ENCODE peak calls at places on chromosomes 5 and 9, in six cellular contexts. X, J, F, C, E and Z are unnamed samples.

GRCh38 chr5:36570268-36570667 is 36.1 kb upstream of the SLC1A3 start:
- DNase-seq in J (peak), C (no peak), X (no peak), E (no peak), F (no peak), Z (no peak)

GRCh38 chr9:13484186-13484585 is 204.7 kb upstream of the MPDZ start:
- DNase-seq in E (no peak), J (no peak), C (no peak), X (no peak), F (no peak), Z (no peak)

GRCh38 chr5:111930905-111931461 is 174.0 kb upstream of the NREP start:
- DNase-seq in C (no peak), X (no peak), J (peak), F (no peak), E (peak), Z (no peak)

GRCh38 chr5:145293716-145294115 is 541.4 kb downstream of the PRELID2 start:
- DNase-seq in E (peak), X (no peak), F (no peak), C (no peak), J (no peak), Z (no peak)

GRCh38 chr9:18861599-18862546 is 171.1 kb downstream of the SAXO1 start:
- DNase-seq in E (no peak), J (peak), X (no peak), F (no peak), C (no peak), Z (no peak)

GRCh38 chr5:134948929-134949328 is 18.8 kb upstream of the CATSPER3 start:
- DNase-seq in X (no peak), E (peak), C (no peak), J (peak), F (no peak), Z (no peak)

GRCh38 chr9:135890190-135890861 is 17.0 kb downstream of the CAMSAP1 start:
- DNase-seq in F (no peak), J (no peak), E (peak), C (no peak), X (no peak), Z (no peak)

GRCh38 chr5:160353379-160353778 is 17.0 kb downstream of the C1QTNF2 start:
- DNase-seq in F (no peak), E (no peak), X (no peak), J (no peak), C (no peak), Z (no peak)

GRCh38 chr9:103372828-103373227 is 377.7 kb downstream of the CYLC2 start:
- DNase-seq in F (no peak), J (no peak), C (no peak), X (no peak), E (no peak), Z (no peak)